ENCODE peak calls at places on chromosomes 5 and 9, in five cellular contexts. M is mammary epithelial cell, W is T-helper 17 cell, N is brain microvascular endothelial cell, D is H1. J is an unnamed sample.

GRCh38 chr5:85823462-85824426 is 794.0 kb upstream of the COX7C start:
- DNase-seq in M (no peak), W (no peak), N (no peak), D (no peak), J (no peak)

GRCh38 chr9:123337971-123338370 is 18.0 kb upstream of the CRB2 start:
- DNase-seq in M (no peak), W (no peak), N (no peak), D (no peak), J (no peak)

GRCh38 chr9:68672625-68673024 is 32.4 kb upstream of the PIP5K1B start:
- DNase-seq in M (no peak), W (no peak), N (no peak), D (no peak), J (no peak)

GRCh38 chr5:78659114-78659513 is 10.5 kb upstream of the LHFPL2 start:
- DNase-seq in M (no peak), W (no peak), N (no peak), D (no peak), J (no peak)

GRCh38 chr5:17228833-17229291 is 11.4 kb downstream of the BASP1 start:
- DNase-seq in M (peak), W (no peak), N (no peak), D (no peak), J (peak)

GRCh38 chr5:6003040-6003825 is 375.1 kb downstream of the MED10 start:
- DNase-seq in M (no peak), W (no peak), N (no peak), D (no peak), J (peak)

GRCh38 chr5:7714119-7714518 is 136.8 kb downstream of the CFAP90 start:
- DNase-seq in M (no peak), W (no peak), N (no peak), D (no peak), J (no peak)

GRCh38 chr5:121981254-121981653 is 19.5 kb downstream of the SRFBP1 start:
- DNase-seq in M (no peak), W (no peak), N (no peak), D (no peak), J (no peak)

GRCh38 chr5:159768243-159768642 is 148.0 kb upstream of the ADRA1B start:
- DNase-seq in M (no peak), W (no peak), N (no peak), D (no peak), J (no peak)

GRCh38 chr9:131521203-131521602 is 9.9 kb downstream of the UCK1 start:
- DNase-seq in M (no peak), W (no peak), N (no peak), D (no peak), J (no peak)

GRCh38 chr5:61617995-61618525 is 286.0 kb downstream of the ZSWIM6 start:
- DNase-seq in M (peak), W (no peak), N (no peak), D (no peak), J (peak)

GRCh38 chr5:59079622-59080620 is 497.0 kb downstream of the RAB3C start:
- DNase-seq in M (peak), W (no peak), N (peak), D (no peak), J (peak)

GRCh38 chr5:84450617-84451414 is 66.1 kb upstream of the EDIL3 start:
- DNase-seq in M (no peak), W (no peak), N (no peak), D (no peak), J (peak)

GRCh38 chr9:68508547-68508946 is 32.1 kb downstream of the TMEM252 start:
- DNase-seq in M (no peak), W (no peak), N (no peak), D (no peak), J (no peak)

GRCh38 chr5:173029499-173029921 is 26.6 kb upstream of the CREBRF start:
- DNase-seq in M (no peak), W (no peak), N (no peak), D (no peak), J (no peak)

J was measured in epithelial cell of esophagus.